ENCODE peak calls at places on chromosomes 3 and 15, in eight cellular contexts. S, Q, O, A, J, Y, E and V are unnamed samples.

GRCh38 chr15:52143862-52144261 is 31.3 kb upstream of the BCL2L10 start:
- DNase-seq in Y (peak; percentile 98), J (no peak), E (no peak), A (no peak), O (no peak), S (peak; percentile 38), Q (no peak), V (no peak)

GRCh38 chr15:47184003-47184404 is 533.3 kb upstream of the SEMA6D start:
- DNase-seq in S (no peak), Y (no peak), Q (no peak), J (no peak), E (no peak), O (no peak), A (peak; percentile 26), V (no peak)

GRCh38 chr15:31427411-31427810 is 100.8 kb downstream of the KLF13 start:
- DNase-seq in Q (no peak), A (no peak), J (no peak), E (no peak), Y (peak; percentile 18), O (no peak), S (no peak), V (no peak)

GRCh38 chr3:146640361-146640760 is 35.2 kb upstream of the PLSCR5 start:
- DNase-seq in E (no peak), Y (no peak), Q (no peak), J (no peak), O (no peak), A (no peak), S (no peak), V (no peak)

GRCh38 chr3:79517766-79518413 is 249.9 kb downstream of the ROBO1 start:
- DNase-seq in J (no peak), O (no peak), E (no peak), Q (no peak), S (no peak), A (peak; percentile 39), Y (peak; percentile 52), V (no peak)

GRCh38 chr3:4820296-4821121 is 158.7 kb upstream of the BHLHE40 start:
- DNase-seq in Y (no peak), O (no peak), E (no peak), J (no peak), A (no peak), S (no peak), Q (no peak), V (no peak)

GRCh38 chr15:72796515-72797337 is 13.2 kb upstream of the ADPGK start:
- DNase-seq in Y (peak; percentile 56), O (no peak), E (peak; percentile 42), Q (peak; percentile 67), J (no peak), A (peak; percentile 82), S (no peak), V (peak; percentile 26)

GRCh38 chr3:62100233-62100989 is 272.9 kb downstream of the FEZF2 start:
- DNase-seq in Y (no peak), E (no peak), J (no peak), Q (no peak), O (no peak), A (no peak), S (no peak), V (no peak)